ENCODE peak calls at places on chromosomes 7 and 10, in five cellular contexts. One of them, this sample, is unnamed. For H3K27me3, the result is how much of the 10 kb centered on the place peaks cover.

GRCh38 chr7:13851756-13852155 is 137.7 kb downstream of the ETV1 start:
- DNase-seq in cardiac muscle cell: no peak
- DNase-seq in psoas muscle: no peak
- DNase-seq in lower lobe of right lung: no peak
- DNase-seq in dorsolateral prefrontal cortex: no peak
- DNase-seq in this sample: no peak

GRCh38 chr10:93715345-93715744 is 13.0 kb upstream of the FRA10AC1 start:
- DNase-seq in cardiac muscle cell: no peak
- DNase-seq in psoas muscle: no peak
- DNase-seq in lower lobe of right lung: no peak
- DNase-seq in dorsolateral prefrontal cortex: no peak
- DNase-seq in this sample: no peak

GRCh38 chr7:22601812-22602568 is 102.0 kb upstream of the STEAP1B start:
- DNase-seq in cardiac muscle cell: no peak
- DNase-seq in psoas muscle: no peak
- DNase-seq in lower lobe of right lung: no peak
- DNase-seq in dorsolateral prefrontal cortex: no peak
- DNase-seq in this sample: no peak

GRCh38 chr7:100053201-100053600 is 3.6 kb downstream of the ZSCAN21 start:
- DNase-seq in cardiac muscle cell: peak
- DNase-seq in psoas muscle: peak
- DNase-seq in lower lobe of right lung: no peak
- DNase-seq in dorsolateral prefrontal cortex: peak
- DNase-seq in this sample: no peak

GRCh38 chr10:63919576-63920279 is 398.5 kb downstream of the REEP3 start:
- DNase-seq in cardiac muscle cell: no peak
- DNase-seq in psoas muscle: no peak
- DNase-seq in lower lobe of right lung: no peak
- DNase-seq in dorsolateral prefrontal cortex: no peak
- DNase-seq in this sample: no peak

GRCh38 chr7:13028036-13028730 is 340.8 kb downstream of the ARL4A start:
- DNase-seq in cardiac muscle cell: no peak
- DNase-seq in psoas muscle: no peak
- DNase-seq in lower lobe of right lung: no peak
- DNase-seq in dorsolateral prefrontal cortex: no peak
- DNase-seq in this sample: no peak

GRCh38 chr7:87702326-87702725 is 74.1 kb downstream of the RUNDC3B start:
- DNase-seq in cardiac muscle cell: no peak
- DNase-seq in psoas muscle: no peak
- DNase-seq in lower lobe of right lung: no peak
- DNase-seq in dorsolateral prefrontal cortex: no peak
- DNase-seq in this sample: no peak

GRCh38 chr10:68423522-68423921 is 16.4 kb upstream of the RUFY2 start:
- DNase-seq in cardiac muscle cell: no peak
- DNase-seq in psoas muscle: no peak
- DNase-seq in lower lobe of right lung: no peak
- DNase-seq in dorsolateral prefrontal cortex: no peak
- DNase-seq in this sample: no peak

GRCh38 chr7:19143930-19144574 is 1.2 kb downstream of the FERD3L start:
- DNase-seq in cardiac muscle cell: no peak
- DNase-seq in psoas muscle: no peak
- DNase-seq in lower lobe of right lung: no peak
- DNase-seq in dorsolateral prefrontal cortex: no peak
- DNase-seq in this sample: no peak

GRCh38 chr10:99926925-99927718 is 82.6 kb downstream of the DNMBP start:
- DNase-seq in cardiac muscle cell: peak
- DNase-seq in psoas muscle: peak
- DNase-seq in lower lobe of right lung: no peak
- DNase-seq in dorsolateral prefrontal cortex: no peak
- DNase-seq in this sample: no peak
- H3K27ac ChIP-seq in cardiac muscle cell: peak
- H3K27ac ChIP-seq in psoas muscle: no peak
- H3K27ac ChIP-seq in lower lobe of right lung: peak
- H3K27ac ChIP-seq in dorsolateral prefrontal cortex: no peak
- H3K27ac ChIP-seq in this sample: no peak

GRCh38 chr10:7664707-7665106 is 2.1 kb downstream of the ITIH5 start:
- DNase-seq in cardiac muscle cell: no peak
- DNase-seq in psoas muscle: no peak
- DNase-seq in lower lobe of right lung: no peak
- DNase-seq in dorsolateral prefrontal cortex: no peak
- DNase-seq in this sample: no peak

GRCh38 chr10:7662522-7662921 is 4.2 kb downstream of the ITIH5 start:
- DNase-seq in cardiac muscle cell: no peak
- DNase-seq in psoas muscle: no peak
- DNase-seq in lower lobe of right lung: no peak
- DNase-seq in dorsolateral prefrontal cortex: no peak
- DNase-seq in this sample: no peak

GRCh38 chr10:7667262-7668141 is 736 bp upstream of the ITIH5 start:
- DNase-seq in cardiac muscle cell: peak
- DNase-seq in psoas muscle: peak
- DNase-seq in lower lobe of right lung: no peak
- DNase-seq in dorsolateral prefrontal cortex: no peak
- DNase-seq in this sample: no peak

GRCh38 chr10:7670157-7670556 is 3.4 kb upstream of the ITIH5 start:
- DNase-seq in cardiac muscle cell: no peak
- DNase-seq in psoas muscle: no peak
- DNase-seq in lower lobe of right lung: no peak
- DNase-seq in dorsolateral prefrontal cortex: no peak
- DNase-seq in this sample: no peak

DNA sequence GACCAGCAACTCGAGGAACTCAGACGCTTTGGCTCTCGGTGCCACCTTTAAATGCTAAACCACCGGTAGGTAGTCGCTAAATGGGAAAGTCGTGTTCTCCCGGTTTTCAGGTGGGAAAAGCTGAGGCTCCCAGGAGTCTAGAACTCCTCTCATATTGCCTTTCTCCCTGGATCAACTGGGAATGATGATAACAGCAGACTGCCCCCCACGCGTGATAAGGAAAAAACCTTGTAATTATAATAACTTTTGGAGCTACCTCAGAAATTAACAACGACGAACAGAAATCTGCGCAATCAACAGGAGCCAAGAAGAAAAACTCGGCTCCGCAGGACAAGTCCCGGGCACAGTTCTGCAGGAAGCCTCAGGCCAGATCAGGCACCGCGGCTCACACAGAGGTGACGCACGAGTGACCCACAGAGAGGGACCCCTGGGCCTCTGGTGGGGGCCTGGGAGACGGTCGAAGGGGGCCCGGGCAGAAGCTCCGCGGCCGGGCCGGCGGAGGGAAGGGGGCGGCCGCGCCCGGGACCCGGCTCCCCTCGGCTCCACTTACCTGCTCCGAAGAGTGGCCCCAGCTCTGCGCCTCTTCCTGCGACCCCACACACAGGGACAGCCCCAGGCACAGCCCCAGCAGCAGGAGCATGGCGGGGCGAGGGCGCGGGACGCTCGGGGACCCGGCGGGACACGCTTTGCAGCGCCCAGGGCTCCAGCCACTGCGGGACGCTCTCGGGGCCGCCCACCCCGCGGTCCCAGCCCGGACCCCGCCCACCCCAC is at the start of gene ITIH5:
- DNase-seq in cardiac muscle cell: peak
- DNase-seq in psoas muscle: peak
- DNase-seq in lower lobe of right lung: no peak
- DNase-seq in dorsolateral prefrontal cortex: no peak
- DNase-seq in this sample: no peak
- H3K27me3 ChIP-seq in cardiac muscle cell: half or more
- H3K27me3 ChIP-seq in psoas muscle: under half
- H3K27me3 ChIP-seq in lower lobe of right lung: under half
- H3K27me3 ChIP-seq in dorsolateral prefrontal cortex: under half
- H3K27me3 ChIP-seq in this sample: half or more

DNA sequence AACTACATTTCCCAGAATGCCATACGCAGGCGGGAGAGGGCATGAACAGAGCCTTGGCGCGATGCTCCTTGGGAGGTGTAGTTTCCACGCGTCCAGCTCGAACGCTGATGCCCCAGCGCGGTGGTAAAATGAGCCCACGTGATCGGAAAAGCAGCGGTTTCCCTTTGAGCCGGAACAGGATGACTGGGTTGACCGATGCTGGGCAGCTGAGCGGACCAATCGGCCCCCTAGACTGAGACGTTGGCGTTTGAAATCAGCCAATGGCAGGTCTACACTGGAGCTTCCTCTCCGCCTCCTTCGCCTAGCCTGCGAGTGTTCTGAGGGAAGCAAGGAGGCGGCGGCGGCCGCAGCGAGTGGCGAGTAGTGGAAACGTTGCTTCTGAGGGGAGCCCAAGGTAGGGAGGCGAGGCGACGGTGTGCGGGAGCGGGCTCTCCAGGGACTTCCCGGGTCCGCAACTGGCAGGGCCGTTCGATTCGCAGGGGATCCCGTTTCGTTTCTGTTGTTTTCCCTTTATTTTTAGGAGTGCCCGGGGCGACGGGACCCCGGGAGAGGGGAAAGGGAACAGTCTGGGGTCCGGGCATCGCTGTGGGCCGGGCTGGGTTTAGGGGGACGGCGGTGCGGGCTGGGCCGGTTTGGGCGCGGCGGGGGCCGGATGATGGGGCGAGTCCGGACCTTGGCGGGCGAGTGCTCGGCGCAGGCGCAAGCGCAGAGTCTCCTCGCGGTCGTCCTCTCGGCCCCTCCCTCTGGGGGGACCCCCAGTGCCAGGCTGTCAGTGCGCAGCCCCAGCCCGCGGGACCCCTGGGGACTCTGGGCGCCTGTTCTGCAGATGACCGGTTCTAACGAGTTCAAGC is at the start of gene BUB3:
- DNase-seq in cardiac muscle cell: peak
- DNase-seq in psoas muscle: peak
- DNase-seq in lower lobe of right lung: peak
- DNase-seq in dorsolateral prefrontal cortex: peak
- DNase-seq in this sample: peak
- TF ChIP-seq CTCF in cardiac muscle cell: no peak
- TF ChIP-seq CTCF in psoas muscle: peak
- TF ChIP-seq CTCF in lower lobe of right lung: no peak
- TF ChIP-seq CTCF in dorsolateral prefrontal cortex: peak
- TF ChIP-seq CTCF in this sample: no peak

DNA sequence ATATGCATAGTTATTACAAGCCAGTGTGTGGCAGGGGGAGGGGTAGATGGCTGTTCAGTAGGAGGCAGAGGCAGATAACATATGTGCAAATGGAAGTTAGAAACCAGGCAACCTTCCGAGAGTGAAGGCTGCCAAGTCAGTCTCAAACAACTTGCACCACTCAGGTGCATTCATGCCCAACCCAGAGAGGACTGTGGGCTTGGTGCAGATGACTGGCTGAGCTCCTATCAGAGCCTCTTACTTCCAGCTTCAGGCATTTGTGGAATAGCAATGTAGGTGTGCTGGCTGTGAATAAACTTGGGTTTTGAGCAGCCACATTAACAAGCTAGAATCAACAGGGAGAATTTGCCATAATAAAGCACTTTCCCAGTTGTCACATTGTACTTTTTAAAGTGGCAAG is 789.8 kb downstream of the PHTF2 start:
- DNase-seq in cardiac muscle cell: no peak
- DNase-seq in psoas muscle: no peak
- DNase-seq in lower lobe of right lung: no peak
- DNase-seq in dorsolateral prefrontal cortex: no peak
- DNase-seq in this sample: no peak
- H3K27ac ChIP-seq in cardiac muscle cell: no peak
- H3K27ac ChIP-seq in psoas muscle: no peak
- H3K27ac ChIP-seq in lower lobe of right lung: no peak
- H3K27ac ChIP-seq in dorsolateral prefrontal cortex: no peak
- H3K27ac ChIP-seq in this sample: no peak

DNA sequence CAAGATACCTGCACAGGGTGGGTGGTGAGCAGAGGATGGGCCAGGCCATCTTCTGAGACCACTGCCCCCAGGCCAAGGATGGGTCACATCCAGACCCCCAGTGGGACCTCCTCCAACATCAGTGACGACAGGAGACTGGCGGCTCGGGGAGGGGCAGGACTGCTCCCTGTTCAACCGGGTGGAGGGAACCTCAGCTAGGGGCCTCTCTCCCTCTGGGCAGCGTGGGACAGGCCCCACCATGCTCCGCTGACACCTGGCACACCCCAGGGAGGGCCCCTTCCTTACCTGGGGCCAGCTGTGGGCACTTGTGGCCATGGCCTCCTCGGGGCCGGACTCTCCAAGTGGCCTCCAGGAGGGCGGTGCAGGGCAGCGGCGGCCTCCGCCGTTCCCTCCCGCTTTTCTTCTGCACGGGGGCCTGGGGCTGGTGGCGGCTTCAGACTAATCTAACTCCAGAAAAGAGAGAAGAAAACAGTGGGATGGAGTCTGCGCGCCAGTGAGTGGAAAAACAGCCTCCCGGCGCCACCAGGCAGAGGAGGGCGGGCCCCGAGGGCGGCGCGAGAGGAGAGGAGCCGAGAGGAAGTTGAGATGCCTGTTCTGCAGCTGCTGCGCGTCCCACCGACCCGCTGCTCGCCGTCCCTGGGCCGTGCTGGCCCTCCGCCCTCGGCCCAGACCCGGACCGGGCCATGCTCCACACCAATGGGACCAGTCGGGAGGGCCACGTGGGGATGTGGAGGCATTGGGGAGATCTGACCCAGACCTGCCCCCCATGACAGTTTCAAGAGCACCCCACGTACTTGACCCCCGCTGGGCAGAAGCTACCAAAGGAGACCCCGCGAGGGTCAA is at the start of gene CALHM2:
- DNase-seq in cardiac muscle cell: peak
- DNase-seq in psoas muscle: peak
- DNase-seq in lower lobe of right lung: peak
- DNase-seq in dorsolateral prefrontal cortex: peak
- DNase-seq in this sample: peak
- H3K27me3 ChIP-seq in cardiac muscle cell: under half
- H3K27me3 ChIP-seq in psoas muscle: under half
- H3K27me3 ChIP-seq in lower lobe of right lung: under half
- H3K27me3 ChIP-seq in dorsolateral prefrontal cortex: under half
- H3K27me3 ChIP-seq in this sample: under half

DNA sequence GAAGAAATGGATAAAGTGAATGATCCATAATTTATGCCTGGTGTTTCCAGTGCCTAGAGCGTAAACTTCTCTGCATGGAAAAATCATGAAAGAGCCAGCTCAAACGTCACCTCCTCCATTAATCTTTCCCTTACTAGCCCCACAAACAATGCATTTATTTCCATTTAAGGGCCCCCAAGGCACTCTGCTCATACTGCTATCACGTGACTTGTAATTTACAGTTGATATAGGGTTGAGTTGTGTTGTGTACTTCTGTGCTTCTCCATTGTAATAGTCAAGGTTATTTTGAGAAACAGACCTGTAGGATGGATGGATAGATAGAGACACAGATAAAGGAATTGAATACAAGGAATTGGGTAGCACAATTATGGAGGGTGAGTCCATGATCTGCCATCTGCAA is 1034.7 kb upstream of the GHITM start:
- DNase-seq in cardiac muscle cell: no peak
- DNase-seq in psoas muscle: no peak
- DNase-seq in lower lobe of right lung: no peak
- DNase-seq in dorsolateral prefrontal cortex: no peak
- DNase-seq in this sample: no peak
- TF ChIP-seq CTCF in cardiac muscle cell: no peak
- TF ChIP-seq CTCF in psoas muscle: no peak
- TF ChIP-seq CTCF in lower lobe of right lung: no peak
- TF ChIP-seq CTCF in dorsolateral prefrontal cortex: no peak
- TF ChIP-seq CTCF in this sample: no peak

GRCh38 chr7:129845972-129846327 is 106.8 kb downstream of the UBE2H start:
- DNase-seq in cardiac muscle cell: no peak
- DNase-seq in psoas muscle: no peak
- DNase-seq in lower lobe of right lung: no peak
- DNase-seq in dorsolateral prefrontal cortex: no peak
- DNase-seq in this sample: no peak
- H3K27ac ChIP-seq in cardiac muscle cell: peak
- H3K27ac ChIP-seq in psoas muscle: peak
- H3K27ac ChIP-seq in lower lobe of right lung: no peak
- H3K27ac ChIP-seq in dorsolateral prefrontal cortex: no peak
- H3K27ac ChIP-seq in this sample: no peak

GRCh38 chr10:26215534-26215922 is 1.0 kb upstream of the GAD2 start:
- DNase-seq in cardiac muscle cell: no peak
- DNase-seq in psoas muscle: no peak
- DNase-seq in lower lobe of right lung: no peak
- DNase-seq in dorsolateral prefrontal cortex: no peak
- DNase-seq in this sample: no peak
- H3K27me3 ChIP-seq in cardiac muscle cell: half or more
- H3K27me3 ChIP-seq in psoas muscle: under half
- H3K27me3 ChIP-seq in lower lobe of right lung: half or more
- H3K27me3 ChIP-seq in dorsolateral prefrontal cortex: half or more
- H3K27me3 ChIP-seq in this sample: half or more